ENCODE peak calls at places on chromosomes 6 and 20, in ten cellular contexts. G is fibroblast of lung; N is body of pancreas; P is mammary epithelial cell; K is uterus; X is CD8-positive, alpha-beta memory T cell; V is cardiac muscle cell; I is heart right ventricle; R is neural progenitor cell; Y is hepatocyte. M is an unnamed sample. For H3K4me1, the result is how much of the 10 kb centered on the place peaks cover.

GRCh38 chr6:10890151-10890550 is 3.3 kb downstream of the SYCP2L start:
- DNase-seq in G (no peak), N (no peak), P (no peak), K (no peak), X (no peak), V (no peak), I (no peak), R (no peak), Y (no peak), M (no peak)

GRCh38 chr6:140475086-140475485 is 1100.6 kb upstream of the CITED2 start:
- DNase-seq in G (no peak), N (no peak), P (peak), K (no peak), X (no peak), V (no peak), I (no peak), R (no peak), Y (no peak), M (no peak)

GRCh38 chr6:115750292-115750691 is 310.4 kb downstream of the FRK start:
- DNase-seq in G (no peak), N (no peak), P (no peak), K (no peak), X (no peak), V (no peak), I (no peak), R (no peak), Y (no peak), M (no peak)

GRCh38 chr6:157144861-157145260 is 178.5 kb downstream of the TMEM242 start:
- DNase-seq in G (no peak), N (no peak), P (no peak), K (no peak), X (no peak), V (no peak), I (no peak), R (no peak), Y (no peak), M (no peak)

GRCh38 chr6:39347201-39347600 is 24.7 kb upstream of the KCNK16 start:
- DNase-seq in G (no peak), N (no peak), P (peak), K (no peak), X (no peak), V (no peak), I (no peak), R (no peak), Y (no peak), M (no peak)

GRCh38 chr6:12026120-12026519 is 14.0 kb downstream of the HIVEP1 start:
- DNase-seq in G (no peak), N (no peak), P (no peak), K (no peak), X (no peak), V (no peak), I (no peak), R (no peak), Y (no peak), M (no peak)

GRCh38 chr6:122284848-122285247 is 114.6 kb upstream of the HSF2 start:
- DNase-seq in G (no peak), N (no peak), P (no peak), K (no peak), X (no peak), V (no peak), I (no peak), R (no peak), Y (no peak), M (no peak)

GRCh38 chr6:119174879-119175817 is 96.7 kb upstream of the FAM184A start:
- DNase-seq in G (peak), N (no peak), P (no peak), K (no peak), X (no peak), V (no peak), I (no peak), R (no peak), Y (no peak), M (no peak)

GRCh38 chr6:71181565-71181964 is 107.0 kb upstream of the OGFRL1 start:
- DNase-seq in G (peak), N (no peak), P (peak), K (no peak), X (no peak), V (peak), I (no peak), R (peak), Y (peak), M (peak)

GRCh38 chr6:129131282-129131681 is 248.3 kb downstream of the LAMA2 start:
- DNase-seq in G (peak), N (no peak), P (no peak), K (peak), X (no peak), V (no peak), I (peak), R (no peak), Y (no peak), M (no peak)

GRCh38 chr6:154650351-154650750 is 82.9 kb upstream of the SCAF8 start:
- DNase-seq in G (no peak), N (no peak), P (no peak), K (no peak), X (no peak), V (no peak), I (no peak), R (no peak), Y (no peak), M (no peak)

GRCh38 chr6:148272084-148272483 is 70.6 kb upstream of the SASH1 start:
- DNase-seq in G (peak), N (no peak), P (peak), K (no peak), X (no peak), V (no peak), I (no peak), R (no peak), Y (peak), M (no peak)

GRCh38 chr6:15062311-15063252 is 183.3 kb upstream of the JARID2 start:
- DNase-seq in G (peak), N (no peak), P (peak), K (no peak), X (no peak), V (no peak), I (peak), R (no peak), Y (peak), M (peak)

GRCh38 chr6:110325197-110325596 is 33.0 kb downstream of the METTL24 start:
- DNase-seq in G (peak), N (peak), P (no peak), K (peak), X (no peak), V (no peak), I (no peak), R (no peak), Y (peak), M (no peak)

GRCh38 chr6:110320307-110320706 is 37.8 kb downstream of the METTL24 start:
- DNase-seq in G (no peak), N (no peak), P (no peak), K (no peak), X (no peak), V (no peak), I (no peak), R (no peak), Y (no peak), M (no peak)

GRCh38 chr6:110319843-110320242 is 38.3 kb downstream of the METTL24 start:
- DNase-seq in G (no peak), N (no peak), P (no peak), K (no peak), X (no peak), V (no peak), I (no peak), R (no peak), Y (no peak), M (no peak)

GRCh38 chr6:110323004-110323657 is 35.0 kb downstream of the METTL24 start:
- DNase-seq in G (no peak), N (no peak), P (no peak), K (no peak), X (no peak), V (peak), I (no peak), R (no peak), Y (no peak), M (no peak)

GRCh38 chr6:110322151-110323003 is 35.8 kb downstream of the METTL24 start:
- DNase-seq in G (no peak), N (no peak), P (no peak), K (no peak), X (no peak), V (no peak), I (no peak), R (no peak), Y (no peak), M (no peak)
- H3K27ac ChIP-seq in G (no peak), N (no peak), P (no peak), K (peak), X (no peak), V (peak), I (no peak), R (no peak), Y (peak), M (no peak)

GRCh38 chr20:49635171-49635570 is 67.2 kb upstream of the PTGIS start:
- DNase-seq in G (peak), N (no peak), P (no peak), K (peak), X (no peak), V (peak), I (peak), R (no peak), Y (no peak), M (no peak)

GRCh38 chr20:49634116-49634515 is 66.2 kb upstream of the PTGIS start:
- DNase-seq in G (no peak), N (no peak), P (no peak), K (no peak), X (no peak), V (no peak), I (no peak), R (no peak), Y (no peak), M (no peak)

GRCh38 chr20:49631856-49632418 is 64.0 kb upstream of the PTGIS start:
- DNase-seq in G (no peak), N (no peak), P (no peak), K (no peak), X (no peak), V (no peak), I (no peak), R (peak), Y (no peak), M (no peak)

GRCh38 chr20:49633023-49633422 is 65.1 kb upstream of the PTGIS start:
- DNase-seq in G (no peak), N (no peak), P (no peak), K (no peak), X (no peak), V (no peak), I (no peak), R (no peak), Y (no peak), M (no peak)

GRCh38 chr20:49633643-49634042 is 65.7 kb upstream of the PTGIS start:
- DNase-seq in G (no peak), N (no peak), P (no peak), K (no peak), X (no peak), V (no peak), I (no peak), R (peak), Y (no peak), M (no peak)
- H3K4me1 ChIP-seq in G (under half), N (under half), P (under half), K (under half), X (under half), V (under half), I (under half), R (under half), Y (under half), M (under half)

GRCh38 chr20:31551163-31551562 is 36.9 kb downstream of the HM13 start:
- DNase-seq in G (no peak), N (no peak), P (no peak), K (no peak), X (no peak), V (no peak), I (no peak), R (no peak), Y (no peak), M (no peak)
- H3K27ac ChIP-seq in G (no peak), N (no peak), P (no peak), K (no peak), X (no peak), V (no peak), I (no peak), R (no peak), Y (no peak), M (peak)

GRCh38 chr6:20696676-20697075 is 162.4 kb downstream of the CDKAL1 start:
- DNase-seq in G (peak), N (no peak), P (no peak), K (no peak), X (no peak), V (no peak), I (no peak), R (no peak), Y (no peak), M (no peak)

GRCh38 chr6:20688710-20689500 is 154.6 kb downstream of the CDKAL1 start:
- DNase-seq in G (peak), N (no peak), P (peak), K (no peak), X (no peak), V (no peak), I (no peak), R (no peak), Y (no peak), M (no peak)

GRCh38 chr6:20691185-20691584 is 156.9 kb downstream of the CDKAL1 start:
- DNase-seq in G (no peak), N (no peak), P (no peak), K (no peak), X (no peak), V (no peak), I (no peak), R (no peak), Y (no peak), M (no peak)

GRCh38 chr6:20692023-20692422 is 157.8 kb downstream of the CDKAL1 start:
- DNase-seq in G (peak), N (no peak), P (no peak), K (no peak), X (no peak), V (no peak), I (no peak), R (no peak), Y (no peak), M (no peak)

GRCh38 chr6:20693466-20694063 is 159.3 kb downstream of the CDKAL1 start:
- DNase-seq in G (peak), N (no peak), P (peak), K (no peak), X (no peak), V (no peak), I (no peak), R (no peak), Y (no peak), M (no peak)
- H3K4me1 ChIP-seq in G (under half), N (under half), P (under half), K (under half), X (under half), V (under half), I (under half), R (under half), Y (under half), M (under half)

GRCh38 chr20:62159835-62160234 is 16.3 kb downstream of the SS18L1 start:
- DNase-seq in G (no peak), N (no peak), P (peak), K (no peak), X (no peak), V (no peak), I (no peak), R (no peak), Y (no peak), M (peak)

GRCh38 chr20:62158088-62158400 is 14.5 kb downstream of the SS18L1 start:
- DNase-seq in G (no peak), N (no peak), P (no peak), K (no peak), X (no peak), V (no peak), I (no peak), R (no peak), Y (no peak), M (no peak)

GRCh38 chr20:62158541-62158940 is 15.0 kb downstream of the SS18L1 start:
- DNase-seq in G (no peak), N (no peak), P (no peak), K (no peak), X (no peak), V (no peak), I (no peak), R (no peak), Y (no peak), M (no peak)

GRCh38 chr20:62160253-62160652 is 16.7 kb downstream of the SS18L1 start:
- DNase-seq in G (no peak), N (no peak), P (no peak), K (no peak), X (no peak), V (no peak), I (no peak), R (no peak), Y (no peak), M (no peak)

DNA sequence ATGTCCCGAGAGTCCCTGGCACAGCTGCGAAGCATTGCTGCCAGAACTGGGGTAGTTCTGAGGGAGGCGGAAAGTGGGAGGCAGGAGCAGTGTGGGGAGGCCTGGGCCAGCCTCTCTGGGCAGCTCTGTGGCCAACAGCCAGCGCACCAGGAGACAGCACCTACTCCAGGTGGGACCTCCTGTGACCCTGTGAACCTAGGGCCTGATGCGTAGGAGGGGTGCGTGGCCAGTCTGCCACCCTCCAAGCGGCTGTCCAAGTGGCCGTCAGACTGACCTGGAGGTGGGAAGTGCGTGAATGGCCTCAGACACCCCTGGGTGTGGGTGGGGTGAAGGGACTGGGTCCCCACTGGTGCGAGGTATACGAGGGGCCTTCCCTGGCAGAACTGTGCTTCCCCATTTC is 15.5 kb downstream of the SS18L1 start:
- DNase-seq in G (no peak), N (no peak), P (no peak), K (no peak), X (no peak), V (no peak), I (no peak), R (no peak), Y (no peak), M (no peak)
- H3K27ac ChIP-seq in G (no peak), N (no peak), P (no peak), K (no peak), X (no peak), V (no peak), I (no peak), R (no peak), Y (no peak), M (no peak)

GRCh38 chr20:2108987-2109386 is 7.4 kb downstream of the STK35 start:
- DNase-seq in G (peak), N (no peak), P (peak), K (peak), X (no peak), V (no peak), I (no peak), R (no peak), Y (peak), M (peak)
- H3K4me1 ChIP-seq in G (under half), N (half or more), P (under half), K (under half), X (half or more), V (under half), I (under half), R (under half), Y (under half), M (under half)

GRCh38 chr6:45574013-45574412 is 196.3 kb upstream of the SUPT3H start:
- DNase-seq in G (no peak), N (no peak), P (no peak), K (no peak), X (no peak), V (no peak), I (no peak), R (no peak), Y (no peak), M (no peak)
- H3K27ac ChIP-seq in G (no peak), N (no peak), P (no peak), K (no peak), X (no peak), V (no peak), I (no peak), R (no peak), Y (no peak), M (no peak)

M was measured in PC-9.